ENCODE peak calls at places on chromosome 11, in six cellular contexts. Q is foreskin keratinocyte, H is kidney tubule cell, D is cardiac muscle cell, W is HEK293T, O is T-helper 9 cell. C is an unnamed sample.

GRCh38 chr11:83072689-83073242 is 1.1 kb upstream of the RAB30 start:
- DNase-seq in Q (no peak), H (peak; percentile 12), D (no peak), W (no peak), O (no peak), C (no peak)

GRCh38 chr11:17734418-17734911 is at the start of gene KCNC1:
- DNase-seq in Q (no peak), H (peak; percentile 31), D (peak; percentile 82), W (peak; percentile 80), O (no peak), C (peak; percentile 60)

GRCh38 chr11:96200243-96200642 is 142.8 kb downstream of the MAML2 start:
- DNase-seq in Q (peak; percentile 28), H (peak; percentile 56), D (no peak), W (no peak), O (no peak), C (no peak)

GRCh38 chr11:40186401-40187091 is 1272.9 kb downstream of the LRRC4C start:
- DNase-seq in Q (no peak), H (no peak), D (no peak), W (no peak), O (no peak), C (no peak)

GRCh38 chr11:43736502-43737193 is 56.1 kb downstream of the HSD17B12 start:
- DNase-seq in Q (peak; percentile 70), H (peak; percentile 80), D (peak; percentile 67), W (no peak), O (no peak), C (no peak)

GRCh38 chr11:43269229-43269928 is 42.4 kb upstream of the API5 start:
- DNase-seq in Q (no peak), H (no peak), D (no peak), W (no peak), O (no peak), C (no peak)

GRCh38 chr11:114216804-114217195 is 79.4 kb upstream of the NNMT start:
- DNase-seq in Q (no peak), H (no peak), D (no peak), W (no peak), O (no peak), C (no peak)

GRCh38 chr11:6603287-6604080 is at the start of the genes ILK and RRP8:
- DNase-seq in Q (peak; percentile 81), H (peak; percentile 90), D (peak; percentile 96), W (peak; percentile 91), O (peak; percentile 75), C (peak; percentile 83)

GRCh38 chr11:78883506-78883905 is 308.8 kb upstream of the NARS2 start:
- DNase-seq in Q (no peak), H (no peak), D (no peak), W (no peak), O (no peak), C (no peak)

GRCh38 chr11:62595124-62595523 is 3.8 kb upstream of the TUT1 start:
- DNase-seq in Q (no peak), H (no peak), D (no peak), W (no peak), O (no peak), C (no peak)

GRCh38 chr11:12269104-12269441 is 108.3 kb upstream of the PARVA start:
- DNase-seq in Q (no peak), H (peak; percentile 68), D (no peak), W (no peak), O (no peak), C (no peak)

GRCh38 chr11:59009661-59010060 is 70.4 kb downstream of the GLYATL1 start:
- DNase-seq in Q (no peak), H (no peak), D (no peak), W (no peak), O (no peak), C (no peak)

GRCh38 chr11:114219559-114220349 is 76.4 kb upstream of the NNMT start:
- DNase-seq in Q (no peak), H (peak; percentile 69), D (peak; percentile 78), W (no peak), O (no peak), C (no peak)

GRCh38 chr11:18548001-18548400 is 21.3 kb upstream of the TSG101 start:
- DNase-seq in Q (no peak), H (no peak), D (no peak), W (no peak), O (no peak), C (no peak)

GRCh38 chr11:132718711-132719641 is 813.3 kb downstream of the OPCML start:
- DNase-seq in Q (no peak), H (no peak), D (no peak), W (no peak), O (peak; percentile 48), C (peak; percentile 4)

GRCh38 chr11:65503606-65503922 is 4.7 kb downstream of the MALAT1 start:
- DNase-seq in Q (no peak), H (no peak), D (no peak), W (no peak), O (no peak), C (no peak)

GRCh38 chr11:128125723-128126122 is 461.6 kb downstream of the ETS1 start:
- DNase-seq in Q (no peak), H (no peak), D (no peak), W (no peak), O (no peak), C (no peak)

GRCh38 chr11:90836031-90836430 is 613.2 kb upstream of the CHORDC1 start:
- DNase-seq in Q (no peak), H (no peak), D (no peak), W (no peak), O (no peak), C (no peak)

GRCh38 chr11:43518407-43519165 is 159.9 kb downstream of the TTC17 start:
- DNase-seq in Q (peak; percentile 40), H (peak; percentile 64), D (no peak), W (no peak), O (no peak), C (no peak)

GRCh38 chr11:111823629-111824028 is 47.8 kb downstream of the ALG9 start:
- DNase-seq in Q (no peak), H (no peak), D (no peak), W (no peak), O (no peak), C (no peak)

GRCh38 chr11:33722579-33723234 is 13.5 kb downstream of the CD59 start:
- DNase-seq in Q (peak; percentile 67), H (peak; percentile 77), D (no peak), W (no peak), O (no peak), C (no peak)

GRCh38 chr11:196786-197731 is 4.2 kb downstream of the SCGB1C1 start:
- DNase-seq in Q (no peak), H (no peak), D (no peak), W (no peak), O (no peak), C (no peak)

GRCh38 chr11:130691581-130691980 is 224.7 kb downstream of the SNX19 start:
- DNase-seq in Q (no peak), H (no peak), D (no peak), W (no peak), O (no peak), C (no peak)

GRCh38 chr11:66864172-66864901 is 7.5 kb downstream of the LRFN4 start:
- DNase-seq in Q (no peak), H (no peak), D (no peak), W (no peak), O (no peak), C (no peak)

GRCh38 chr11:7898666-7899283 is 32.3 kb downstream of the OR10A6 start:
- DNase-seq in Q (no peak), H (no peak), D (no peak), W (no peak), O (no peak), C (no peak)

GRCh38 chr11:44017443-44018126 is 30.2 kb upstream of the ACCSL start:
- DNase-seq in Q (no peak), H (no peak), D (no peak), W (no peak), O (no peak), C (no peak)

GRCh38 chr11:64503354-64503753 is 87.7 kb upstream of the SLC22A12 start:
- DNase-seq in Q (no peak), H (no peak), D (no peak), W (no peak), O (no peak), C (no peak)

GRCh38 chr11:102614485-102614884 is 10.6 kb downstream of the MMP20 start:
- DNase-seq in Q (no peak), H (peak; percentile 25), D (no peak), W (no peak), O (no peak), C (no peak)